ENCODE peak calls at places on chromosomes 11 and 22, in nine cellular contexts. B is heart left ventricle, I is astrocyte of the spinal cord, Q is fibroblast of lung, H is mammary epithelial cell, G is AG04450, K is neuronal stem cell, X is spleen, P is GM23338. N is an unnamed sample.

GRCh38 chr11:93051181-93051580 is 81.7 kb downstream of the MTNR1B start:
- DNase-seq in B (no peak), I (peak), Q (peak), H (no peak), G (peak), K (no peak), X (no peak), P (no peak), N (peak)

GRCh38 chr11:70618471-70619101 is 220.3 kb downstream of the CTTN start:
- DNase-seq in B (no peak), I (no peak), Q (no peak), H (no peak), G (no peak), K (no peak), X (no peak), P (no peak), N (no peak)

GRCh38 chr22:23098718-23099524 is 28.6 kb downstream of the GNAZ start:
- DNase-seq in B (peak), I (peak), Q (no peak), H (no peak), G (no peak), K (no peak), X (no peak), P (no peak), N (no peak)

GRCh38 chr11:73271936-73272679 is at the start of gene P2RY6:
- DNase-seq in B (peak), I (peak), Q (peak), H (peak), G (no peak), K (no peak), X (no peak), P (peak), N (peak)

GRCh38 chr11:2312232-2313042 is 10.6 kb downstream of the TSPAN32 start:
- DNase-seq in B (peak), I (peak), Q (peak), H (peak), G (no peak), K (no peak), X (peak), P (peak), N (peak)

GRCh38 chr22:27108425-27109114 is 451.2 kb downstream of the MIAT start:
- DNase-seq in B (peak), I (no peak), Q (no peak), H (no peak), G (no peak), K (no peak), X (no peak), P (no peak), N (peak)

GRCh38 chr11:111691731-111692130 is 74.5 kb downstream of the PPP2R1B start:
- DNase-seq in B (no peak), I (no peak), Q (no peak), H (no peak), G (no peak), K (no peak), X (no peak), P (no peak), N (no peak)

GRCh38 chr11:35357893-35358292 is 61.5 kb downstream of the SLC1A2 start:
- DNase-seq in B (no peak), I (peak), Q (peak), H (peak), G (no peak), K (no peak), X (no peak), P (no peak), N (no peak)

GRCh38 chr11:123111465-123111864 is 49.5 kb upstream of the HSPA8 start:
- DNase-seq in B (no peak), I (peak), Q (peak), H (peak), G (no peak), K (peak), X (no peak), P (peak), N (peak)

DNA sequence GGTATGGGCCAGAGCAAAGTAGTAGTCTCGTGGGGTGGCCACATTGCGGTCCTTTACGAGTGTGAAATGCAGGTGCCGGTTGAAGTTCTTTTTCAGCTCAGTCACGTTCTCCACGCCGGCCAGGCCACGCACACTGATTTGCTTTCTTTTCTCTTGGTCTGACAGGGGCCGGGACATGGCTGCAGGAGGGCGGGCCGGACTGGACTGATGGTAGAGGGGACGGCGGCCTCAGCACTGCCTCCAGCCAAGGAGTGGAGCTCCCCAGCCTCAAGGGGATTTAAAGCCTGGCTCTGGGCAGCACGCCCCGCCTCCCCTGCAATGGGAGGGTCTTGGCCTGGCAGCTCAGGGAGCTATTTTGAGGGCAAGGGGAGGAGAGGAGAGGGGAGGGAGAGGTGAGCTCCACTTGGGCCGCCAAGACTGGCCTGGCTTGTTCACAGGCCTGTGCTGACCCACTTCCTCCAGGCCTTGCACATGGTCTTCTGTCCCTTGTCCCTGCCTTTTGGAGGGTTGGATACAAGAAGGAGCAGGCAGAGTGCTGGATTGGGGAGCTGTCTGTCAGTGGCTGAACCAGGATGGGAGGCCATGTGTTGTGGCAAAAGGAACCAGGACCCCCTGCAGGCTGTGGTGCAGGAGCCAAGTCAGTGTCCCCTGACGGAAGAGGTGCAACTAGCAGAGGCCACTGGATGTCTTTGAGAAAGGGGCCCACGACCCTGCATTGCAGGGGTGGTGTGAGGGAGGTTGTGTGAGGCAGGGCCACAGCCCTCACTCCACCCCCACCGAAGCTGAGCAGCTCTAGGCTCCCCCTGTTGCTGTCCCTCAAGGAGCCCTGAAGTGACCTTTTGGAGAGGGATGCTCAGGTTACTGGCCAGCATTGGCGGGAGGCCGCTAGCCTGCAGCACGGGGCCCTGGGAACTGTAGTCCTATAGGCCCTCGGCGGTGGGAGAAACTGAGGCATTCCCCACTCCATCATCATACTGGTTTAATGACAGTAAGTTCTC is at the start of gene PYGM:
- DNase-seq in B (peak), I (no peak), Q (peak), H (no peak), G (no peak), K (peak), X (peak), P (peak), N (peak)
- H3K4me3 ChIP-seq in B (peak), I (no peak), Q (no peak), H (no peak), G (no peak), K (no peak), X (no peak), P (peak), N (peak)

GRCh38 chr11:62443390-62444201 is 24.8 kb downstream of the SCGB1A1 start:
- DNase-seq in B (peak), I (no peak), Q (no peak), H (no peak), G (no peak), K (no peak), X (no peak), P (no peak), N (no peak)
- H3K4me3 ChIP-seq in B (peak), I (no peak), Q (no peak), H (no peak), G (peak), K (no peak), X (peak), P (no peak), N (no peak)

DNA sequence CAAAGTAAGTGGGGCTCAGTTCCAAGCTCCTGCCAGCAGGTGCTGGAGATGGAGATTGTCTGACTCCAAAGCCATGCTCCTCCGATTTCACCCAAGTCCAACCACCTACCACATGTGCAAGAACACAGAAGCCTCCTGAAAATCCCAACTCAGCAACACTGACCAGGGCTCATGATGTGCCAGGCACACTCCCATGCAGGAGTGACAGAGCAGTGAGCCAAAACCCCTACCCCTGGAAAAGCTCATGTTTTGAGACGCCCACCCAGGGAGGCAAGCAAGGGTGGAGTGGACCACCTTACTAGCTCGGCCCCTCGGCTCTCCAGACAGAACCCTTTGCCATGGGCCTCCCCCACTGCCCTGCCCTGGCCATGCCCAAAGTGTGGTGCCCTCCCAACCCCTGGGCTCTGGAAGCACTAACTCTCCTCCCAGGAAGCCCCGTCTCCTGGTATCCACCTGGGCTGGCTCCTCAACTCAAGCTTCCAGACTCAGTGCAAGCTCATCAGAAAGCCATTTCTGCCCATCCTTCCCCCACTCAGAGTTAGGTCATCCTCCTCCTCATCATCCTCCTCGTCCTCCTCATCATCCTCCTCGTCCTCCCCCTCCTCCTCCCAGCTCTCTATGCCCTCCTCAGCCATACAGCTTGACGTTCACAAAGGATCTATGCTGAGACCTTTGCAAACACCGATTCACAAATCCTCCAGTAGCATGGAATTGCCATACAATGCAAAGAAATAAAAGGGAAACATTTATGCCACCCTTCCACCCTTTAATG is 154.9 kb downstream of the MPPED1 start:
- DNase-seq in B (no peak), I (no peak), Q (no peak), H (no peak), G (no peak), K (no peak), X (no peak), P (no peak), N (no peak)
- H3K4me3 ChIP-seq in B (no peak), I (no peak), Q (no peak), H (no peak), G (no peak), K (no peak), X (no peak), P (no peak), N (no peak)

DNA sequence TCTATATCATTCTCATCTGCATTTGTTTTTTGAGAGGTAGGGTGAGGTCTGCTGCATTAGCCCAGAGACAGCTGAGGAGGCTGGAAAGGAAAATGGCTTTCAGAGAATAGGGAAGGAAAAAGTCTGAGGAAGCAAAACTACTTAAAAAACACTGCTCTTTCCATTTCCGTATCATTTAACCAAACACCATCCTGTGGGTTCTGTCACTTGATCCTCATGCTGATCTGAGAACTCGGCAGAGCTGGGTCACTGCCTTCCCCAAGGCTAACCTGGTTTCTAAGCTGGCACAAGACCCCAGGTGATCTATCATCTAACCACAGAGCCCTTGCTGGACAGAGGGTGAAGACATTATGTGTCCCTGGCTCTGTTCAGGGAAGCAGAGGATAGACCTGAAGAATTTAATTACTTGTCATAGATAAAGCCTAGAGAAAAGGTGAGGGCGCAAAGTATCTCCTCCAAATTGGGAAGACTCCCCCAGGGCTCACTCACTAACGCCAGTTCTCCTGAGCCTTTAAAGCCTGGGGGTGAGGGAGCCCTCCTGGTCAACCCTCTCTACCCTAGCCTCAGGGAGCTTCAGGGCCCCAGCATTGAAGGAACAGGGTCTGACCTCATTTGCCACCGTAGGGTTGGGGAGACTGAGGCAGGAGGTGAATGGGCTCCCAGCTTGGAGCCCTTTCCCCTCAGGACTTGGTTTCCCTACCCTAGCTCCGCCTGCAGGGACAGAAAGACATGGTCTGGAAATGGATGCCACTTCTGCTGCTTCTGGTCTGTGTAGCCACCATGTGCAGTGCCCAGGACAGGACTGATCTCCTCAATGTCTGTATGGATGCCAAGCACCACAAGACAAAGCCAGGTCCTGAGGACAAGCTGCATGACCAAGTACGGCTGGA is 1.5 kb downstream of the FOLR2 start:
- DNase-seq in B (no peak), I (no peak), Q (no peak), H (no peak), G (no peak), K (no peak), X (no peak), P (no peak), N (no peak)
- H3K4me3 ChIP-seq in B (peak), I (no peak), Q (no peak), H (no peak), G (no peak), K (no peak), X (no peak), P (no peak), N (no peak)

GRCh38 chr11:16173798-16174197 is 182.5 kb downstream of the SOX6 start:
- DNase-seq in B (no peak), I (no peak), Q (no peak), H (no peak), G (no peak), K (no peak), X (no peak), P (no peak), N (no peak)

GRCh38 chr11:16179668-16180067 is 176.7 kb downstream of the SOX6 start:
- DNase-seq in B (no peak), I (no peak), Q (no peak), H (no peak), G (no peak), K (no peak), X (no peak), P (no peak), N (no peak)

GRCh38 chr11:16178273-16178672 is 178.1 kb downstream of the SOX6 start:
- DNase-seq in B (no peak), I (no peak), Q (no peak), H (no peak), G (no peak), K (no peak), X (no peak), P (no peak), N (no peak)

GRCh38 chr11:16180868-16181267 is 175.5 kb downstream of the SOX6 start:
- DNase-seq in B (no peak), I (no peak), Q (no peak), H (no peak), G (no peak), K (no peak), X (no peak), P (peak), N (no peak)

GRCh38 chr11:16177688-16178087 is 178.7 kb downstream of the SOX6 start:
- DNase-seq in B (no peak), I (no peak), Q (no peak), H (no peak), G (no peak), K (no peak), X (no peak), P (peak), N (no peak)
- H3K4me3 ChIP-seq in B (no peak), I (no peak), Q (no peak), H (no peak), G (no peak), K (no peak), X (no peak), P (no peak), N (no peak)

GRCh38 chr11:59173964-59174663 is 2.2 kb downstream of the DTX4 start:
- DNase-seq in B (no peak), I (no peak), Q (no peak), H (peak), G (no peak), K (no peak), X (no peak), P (peak), N (no peak)
- H3K4me3 ChIP-seq in B (peak), I (no peak), Q (no peak), H (peak), G (peak), K (peak), X (peak), P (peak), N (no peak)